ENCODE peak calls at places on chromosomes 13 and 19, in nine cellular contexts. Y, N, F, S, O, M, X, U and K are unnamed samples.

GRCh38 chr19:7505288-7505681 is 10.6 kb upstream of the ZNF358 start:
- DNase-seq in Y (no peak), N (no peak), F (no peak), S (no peak), O (no peak), M (no peak), X (no peak), U (no peak), K (no peak)

GRCh38 chr13:89755729-89756492 is 1591.6 kb upstream of the MIR17HG start:
- DNase-seq in Y (no peak), N (no peak), F (no peak), S (no peak), O (no peak), M (no peak), X (no peak), U (no peak), K (no peak)

GRCh38 chr13:79799049-79799448 is 318.1 kb downstream of the NDFIP2 start:
- DNase-seq in Y (no peak), N (no peak), F (no peak), S (no peak), O (no peak), M (no peak), X (no peak), U (no peak), K (no peak)

GRCh38 chr13:25679154-25679553 is 307.4 kb downstream of the ATP8A2 start:
- DNase-seq in Y (no peak), N (no peak), F (no peak), S (no peak), O (no peak), M (peak), X (no peak), U (no peak), K (no peak)

GRCh38 chr19:39847525-39847924 is 1.3 kb upstream of the FBL start:
- DNase-seq in Y (no peak), N (no peak), F (no peak), S (no peak), O (no peak), M (peak), X (no peak), U (no peak), K (no peak)

GRCh38 chr19:49875177-49875576 is 2.0 kb downstream of the AKT1S1 start:
- DNase-seq in Y (no peak), N (no peak), F (no peak), S (no peak), O (no peak), M (no peak), X (no peak), U (no peak), K (no peak)

GRCh38 chr19:43768273-43769050 is 12.3 kb downstream of the KCNN4 start:
- DNase-seq in Y (no peak), N (no peak), F (peak), S (no peak), O (no peak), M (no peak), X (no peak), U (no peak), K (no peak)

GRCh38 chr13:25153736-25154135 is 18.4 kb downstream of the AMER2 start:
- DNase-seq in Y (no peak), N (no peak), F (no peak), S (no peak), O (no peak), M (no peak), X (no peak), U (no peak), K (no peak)

GRCh38 chr13:33123066-33123940 is 107.1 kb downstream of the KL start:
- DNase-seq in Y (no peak), N (no peak), F (peak), S (no peak), O (peak), M (peak), X (peak), U (no peak), K (no peak)

GRCh38 chr19:48913114-48913513 is 13.0 kb downstream of the NUCB1 start:
- DNase-seq in Y (no peak), N (no peak), F (no peak), S (no peak), O (no peak), M (peak), X (no peak), U (no peak), K (no peak)

GRCh38 chr19:11014403-11014911 is 53.6 kb downstream of the SMARCA4 start:
- DNase-seq in Y (no peak), N (no peak), F (peak), S (no peak), O (no peak), M (no peak), X (no peak), U (no peak), K (no peak)

GRCh38 chr19:4600082-4600481 is 39.2 kb upstream of the TNFAIP8L1 start:
- DNase-seq in Y (no peak), N (no peak), F (no peak), S (no peak), O (no peak), M (no peak), X (no peak), U (no peak), K (no peak)

GRCh38 chr19:4600893-4601292 is 38.4 kb upstream of the TNFAIP8L1 start:
- DNase-seq in Y (no peak), N (no peak), F (no peak), S (no peak), O (no peak), M (no peak), X (no peak), U (no peak), K (no peak)

GRCh38 chr19:4597278-4597974 is 37.9 kb upstream of the SEMA6B start:
- DNase-seq in Y (no peak), N (peak), F (no peak), S (no peak), O (no peak), M (no peak), X (no peak), U (no peak), K (no peak)

GRCh38 chr19:4597975-4598671 is 38.6 kb upstream of the SEMA6B start:
- DNase-seq in Y (no peak), N (peak), F (peak), S (no peak), O (no peak), M (no peak), X (no peak), U (no peak), K (no peak)

GRCh38 chr19:4598712-4599111 is 39.2 kb upstream of the SEMA6B start:
- DNase-seq in Y (no peak), N (peak), F (no peak), S (no peak), O (no peak), M (no peak), X (no peak), U (no peak), K (no peak)
- H3K4me3 ChIP-seq in Y (peak), N (peak), F (no peak), S (no peak), O (no peak), M (no peak), X (no peak), U (no peak), K (no peak)

DNA sequence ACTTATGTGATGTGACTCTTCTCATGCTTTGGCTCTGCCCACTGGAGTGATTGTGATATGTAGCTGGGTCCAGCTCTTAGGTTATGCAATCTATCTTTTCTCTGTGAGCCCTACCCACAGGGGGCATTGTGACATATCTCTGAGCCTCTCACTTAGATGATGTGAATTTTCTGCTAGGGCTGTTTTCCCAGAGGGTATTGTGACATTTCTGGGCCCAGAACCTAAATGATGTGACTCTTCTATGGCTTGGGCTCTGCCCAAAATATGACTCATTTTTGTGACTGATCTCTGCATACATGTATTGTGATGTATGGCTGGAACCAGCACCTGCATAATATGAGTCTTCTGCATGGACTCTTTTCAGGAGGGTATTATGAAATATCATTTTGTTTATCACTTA is 12.3 kb upstream of the ZNF254 start:
- DNase-seq in Y (no peak), N (no peak), F (no peak), S (no peak), O (no peak), M (peak), X (no peak), U (no peak), K (no peak)
- TF ChIP-seq CTCF in Y (no peak), N (no peak), F (no peak), S (no peak), O (no peak), M (no peak), X (no peak), U (no peak), K (no peak)

DNA sequence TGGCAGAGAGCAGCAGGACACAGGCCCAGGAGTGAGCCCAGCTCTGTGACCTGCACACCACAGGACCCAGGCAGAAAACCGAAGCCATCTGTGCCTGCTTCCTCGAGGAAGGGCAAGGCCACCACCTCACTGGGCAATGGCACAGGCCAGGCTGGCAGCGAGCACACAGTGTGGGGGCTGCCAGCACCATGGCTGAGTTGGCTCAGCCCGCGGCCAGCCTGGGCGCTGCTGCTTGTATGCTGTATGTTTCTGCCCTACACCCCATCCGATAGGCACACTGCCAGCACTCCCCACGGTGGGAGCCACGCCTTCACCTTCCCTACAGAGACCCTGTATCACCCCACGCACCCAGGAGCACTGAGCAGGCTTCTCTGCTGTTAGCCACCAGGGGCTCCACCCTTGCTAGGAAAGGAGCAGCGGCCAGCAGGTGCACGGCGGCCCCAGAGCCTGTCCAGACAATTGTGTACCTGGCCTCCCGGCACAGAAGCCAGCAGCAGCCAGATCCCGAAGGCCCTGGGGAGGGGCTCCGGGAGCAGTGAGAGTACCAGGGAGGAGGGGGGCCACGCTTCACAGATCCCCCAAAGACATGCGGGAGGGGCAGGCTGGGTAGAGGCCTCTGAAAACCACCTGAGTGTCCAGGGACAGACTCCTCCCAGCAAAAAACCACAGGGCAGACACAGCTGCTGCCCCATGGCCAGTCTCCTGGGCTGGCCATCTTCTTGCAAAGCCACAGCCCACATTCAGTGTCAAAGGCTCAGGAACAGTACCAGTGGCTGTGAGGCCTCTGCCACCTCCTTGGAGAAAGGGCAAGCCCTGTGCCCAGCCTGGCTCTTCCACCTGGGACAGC is 56.1 kb downstream of the MLLT1 start:
- DNase-seq in Y (no peak), N (no peak), F (no peak), S (no peak), O (peak), M (no peak), X (no peak), U (no peak), K (no peak)
- H3K4me3 ChIP-seq in Y (no peak), N (no peak), F (no peak), S (no peak), O (no peak), M (no peak), X (no peak), U (no peak), K (no peak)

GRCh38 chr19:33310606-33311325 is 8.4 kb upstream of the CEBPA start:
- DNase-seq in Y (no peak), N (no peak), F (no peak), S (no peak), O (peak), M (no peak), X (no peak), U (no peak), K (no peak)
- TF ChIP-seq CTCF in Y (no peak), N (no peak), F (no peak), S (no peak), O (no peak), M (no peak), X (no peak), U (no peak), K (no peak)

DNA sequence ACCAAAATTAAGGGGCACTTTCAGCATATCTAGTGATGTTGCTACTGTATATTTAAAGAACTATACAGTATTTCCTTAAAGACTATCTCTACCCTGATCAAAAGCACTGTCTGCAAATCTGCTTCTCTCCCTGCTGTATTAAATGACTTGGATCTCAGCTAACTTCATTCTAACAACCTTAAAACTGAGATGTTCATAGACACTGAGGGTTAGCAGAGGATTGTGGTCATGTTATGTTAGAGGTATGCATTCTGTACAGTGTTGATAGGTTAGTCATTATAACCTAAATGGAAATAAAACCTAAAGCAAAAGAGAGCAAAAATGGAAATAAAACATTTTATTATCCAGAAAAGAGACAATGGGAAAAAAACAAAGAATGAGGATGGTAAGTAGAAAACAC is 9.9 kb downstream of the GPR183 start:
- DNase-seq in Y (no peak), N (no peak), F (no peak), S (no peak), O (no peak), M (no peak), X (no peak), U (no peak), K (no peak)
- H3K4me3 ChIP-seq in Y (no peak), N (no peak), F (no peak), S (no peak), O (no peak), M (no peak), X (no peak), U (no peak), K (no peak)

DNA sequence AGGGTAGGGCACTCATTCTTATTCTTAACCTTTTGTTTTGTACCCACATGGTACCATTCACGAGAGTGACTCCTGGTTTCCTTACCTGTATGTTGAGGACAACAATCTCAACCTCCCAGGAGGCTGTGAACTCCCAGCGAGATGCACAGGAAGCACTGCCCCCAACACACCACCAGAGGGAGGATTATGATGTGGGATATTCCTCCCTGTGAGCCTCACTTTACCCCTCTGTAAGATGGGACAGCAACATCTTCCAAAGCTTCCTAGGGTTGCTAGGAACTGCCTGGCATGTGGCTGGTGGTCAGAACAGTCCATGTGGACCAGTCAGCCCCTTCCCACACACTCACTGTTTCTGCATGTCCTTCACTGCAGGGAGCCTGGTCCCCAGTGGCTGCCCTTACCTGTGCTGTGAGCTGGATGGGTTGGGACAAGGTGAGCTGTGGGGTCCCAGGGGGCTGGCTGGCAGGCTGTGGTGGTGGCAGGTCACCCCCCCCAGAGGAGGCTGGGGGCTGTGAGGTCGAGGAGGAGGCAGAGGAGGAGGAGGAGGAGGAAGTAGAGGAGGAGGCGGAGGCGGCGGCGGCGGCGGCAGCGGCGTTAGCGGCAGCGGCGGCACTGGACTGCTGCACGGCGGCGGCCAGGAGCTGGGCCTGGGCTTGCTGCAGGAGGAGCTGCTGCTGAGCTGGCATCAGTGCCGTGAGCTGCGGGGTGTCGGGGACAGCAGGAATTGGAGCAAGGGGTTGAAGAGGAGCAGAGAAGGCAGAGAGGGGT is 15.8 kb downstream of the POU2F2 start:
- DNase-seq in Y (no peak), N (no peak), F (no peak), S (no peak), O (no peak), M (no peak), X (no peak), U (no peak), K (no peak)
- TF ChIP-seq CTCF in Y (no peak), N (peak), F (peak), S (no peak), O (no peak), M (peak), X (peak), U (peak), K (no peak)

GRCh38 chr13:37068962-37069361 is 9.5 kb upstream of the SUPT20H start:
- DNase-seq in Y (peak), N (no peak), F (peak), S (no peak), O (no peak), M (peak), X (no peak), U (no peak), K (no peak)
- H3K4me3 ChIP-seq in Y (no peak), N (no peak), F (no peak), S (no peak), O (no peak), M (no peak), X (no peak), U (no peak), K (no peak)

GRCh38 chr13:106033634-106034033 is 501.8 kb downstream of the EFNB2 start:
- DNase-seq in Y (no peak), N (no peak), F (peak), S (peak), O (no peak), M (peak), X (no peak), U (peak), K (peak)
- TF ChIP-seq CTCF in Y (no peak), N (no peak), F (peak), S (peak), O (no peak), M (peak), X (peak), U (peak), K (peak)